ENCODE peak calls at places on chromosomes 12 and 14, in five cellular contexts. X is activated T-cell treated with anti-CD3 and anti-CD28 coated beads, Interleukin-2, amount 50 U/mL, for 72 hours; R is body of pancreas; W is ovary; J is RCC 7860. V is an unnamed sample.

GRCh38 chr12:122147514-122148290 is 26.3 kb downstream of the IL31 start:
- DNase-seq in X (no peak), R (no peak), W (no peak), J (no peak), V (no peak)

GRCh38 chr14:23572841-23573240 is 5.2 kb upstream of the AP1G2 start:
- DNase-seq in X (no peak), R (peak), W (no peak), J (no peak), V (no peak)

GRCh38 chr12:86914716-86915115 is 658.5 kb upstream of the MGAT4C start:
- DNase-seq in X (no peak), R (no peak), W (no peak), J (no peak), V (peak)

GRCh38 chr14:20781805-20782204 is 737 bp downstream of the RNASE6 start:
- DNase-seq in X (peak), R (no peak), W (no peak), J (no peak), V (no peak)

GRCh38 chr12:27031531-27031930 is 9.2 kb downstream of the MED21 start:
- DNase-seq in X (no peak), R (no peak), W (no peak), J (no peak), V (no peak)

GRCh38 chr12:127295630-127296029 is 971.3 kb upstream of the TMEM132C start:
- DNase-seq in X (no peak), R (no peak), W (no peak), J (no peak), V (no peak)

GRCh38 chr14:59281613-59282012 is 93.1 kb downstream of the DAAM1 start:
- DNase-seq in X (no peak), R (no peak), W (no peak), J (peak), V (no peak)

GRCh38 chr14:76352639-76353281 is 23.2 kb upstream of the ESRRB start:
- DNase-seq in X (peak), R (peak), W (peak), J (no peak), V (no peak)

GRCh38 chr14:103512701-103513611 is 9.7 kb downstream of the CKB start:
- DNase-seq in X (no peak), R (peak), W (peak), J (no peak), V (no peak)

GRCh38 chr12:128606970-128607369 is 216.8 kb downstream of the SLC15A4 start:
- DNase-seq in X (no peak), R (no peak), W (no peak), J (no peak), V (no peak)

GRCh38 chr12:27709932-27710591 is 570 bp upstream of the MRPS35 start:
- DNase-seq in X (no peak), R (peak), W (no peak), J (no peak), V (peak)

GRCh38 chr14:88296343-88296742 is 26.7 kb downstream of the KCNK10 start:
- DNase-seq in X (no peak), R (no peak), W (no peak), J (no peak), V (no peak)

GRCh38 chr12:14367097-14367661 is 1.7 kb downstream of the ATF7IP start:
- DNase-seq in X (no peak), R (no peak), W (no peak), J (peak), V (peak)

GRCh38 chr12:13229504-13229903 is 33.0 kb downstream of the EMP1 start:
- DNase-seq in X (no peak), R (no peak), W (no peak), J (no peak), V (no peak)

GRCh38 chr14:50109342-50109741 is 7.0 kb downstream of the VCPKMT start:
- DNase-seq in X (no peak), R (no peak), W (no peak), J (no peak), V (no peak)

GRCh38 chr12:47326190-47326589 is 246.4 kb upstream of the AMIGO2 start:
- DNase-seq in X (no peak), R (no peak), W (no peak), J (no peak), V (no peak)

GRCh38 chr12:29350080-29350479 is 30.9 kb downstream of the ERGIC2 start:
- DNase-seq in X (no peak), R (no peak), W (no peak), J (no peak), V (peak)

GRCh38 chr14:93959239-93960107 is 16.9 kb downstream of the ASB2 start:
- DNase-seq in X (peak), R (peak), W (no peak), J (peak), V (peak)

GRCh38 chr12:111438501-111438900 is 32.8 kb downstream of the SH2B3 start:
- DNase-seq in X (no peak), R (peak), W (no peak), J (peak), V (peak)

GRCh38 chr12:12238605-12239004 is 28.2 kb downstream of the LRP6 start:
- DNase-seq in X (no peak), R (no peak), W (no peak), J (no peak), V (no peak)

GRCh38 chr12:4153343-4153892 is 120.1 kb upstream of the CCND2 start:
- DNase-seq in X (peak), R (no peak), W (no peak), J (no peak), V (no peak)

GRCh38 chr14:65360144-65360784 is 52.3 kb upstream of the FUT8 start:
- DNase-seq in X (no peak), R (no peak), W (no peak), J (no peak), V (peak)

GRCh38 chr14:71400821-71401447 is 493.7 kb downstream of the PCNX1 start:
- DNase-seq in X (no peak), R (no peak), W (no peak), J (no peak), V (no peak)

GRCh38 chr12:11969437-11970154 is 101.1 kb upstream of the BCL2L14 start:
- DNase-seq in X (no peak), R (no peak), W (no peak), J (no peak), V (no peak)

GRCh38 chr12:49091056-49091835 is 3.4 kb downstream of the DHH start:
- DNase-seq in X (peak), R (no peak), W (no peak), J (no peak), V (no peak)

GRCh38 chr12:14185441-14186192 is 179.9 kb upstream of the ATF7IP start:
- DNase-seq in X (peak), R (peak), W (no peak), J (no peak), V (peak)

GRCh38 chr14:34997762-34998161 is 15.0 kb downstream of the SRP54 start:
- DNase-seq in X (no peak), R (no peak), W (no peak), J (no peak), V (no peak)

GRCh38 chr14:64688028-64688427 is 16.2 kb upstream of the PLEKHG3 start:
- DNase-seq in X (no peak), R (no peak), W (no peak), J (no peak), V (no peak)

GRCh38 chr12:52815161-52815560 is 1.2 kb upstream of the KRT4 start:
- DNase-seq in X (no peak), R (no peak), W (no peak), J (no peak), V (no peak)

GRCh38 chr14:85241022-85241880 is 288.7 kb upstream of the FLRT2 start:
- DNase-seq in X (no peak), R (peak), W (no peak), J (no peak), V (peak)

GRCh38 chr14:100587248-100587762 is at the start of gene BEGAIN:
- DNase-seq in X (no peak), R (no peak), W (no peak), J (no peak), V (no peak)

GRCh38 chr12:16359512-16360491 is 12.4 kb downstream of the MGST1 start:
- DNase-seq in X (peak), R (peak), W (peak), J (peak), V (peak)

GRCh38 chr14:75295061-75295461 is 16.4 kb downstream of the FOS start:
- DNase-seq in X (peak), R (peak), W (peak), J (peak), V (no peak)